ENCODE peak calls at places on chromosomes 2 and 18, in seven cellular contexts. L, R, W, J, X, P and G are unnamed samples.

GRCh38 chr2:32591669-32592463 is 36.0 kb upstream of the TTC27 start:
- DNase-seq in R (peak), J (no peak), P (no peak), X (no peak), L (no peak), W (no peak), G (peak)

GRCh38 chr2:200306969-200307811 is 697 bp downstream of the SPATS2L start:
- DNase-seq in L (peak), P (no peak), R (no peak), W (peak), X (peak), J (peak), G (peak)

GRCh38 chr2:9656270-9656766 is 25.5 kb upstream of the YWHAQ start:
- DNase-seq in X (no peak), J (no peak), R (peak), W (no peak), P (peak), L (no peak), G (peak)

GRCh38 chr18:7568426-7568825 is 1.3 kb downstream of the PTPRM start:
- DNase-seq in L (peak), J (peak), X (no peak), P (peak), R (peak), W (peak), G (peak)

GRCh38 chr2:127169066-127169660 is 50.9 kb downstream of the CYP27C1 start:
- DNase-seq in W (no peak), R (no peak), X (no peak), P (no peak), L (no peak), J (no peak), G (no peak)

GRCh38 chr2:37894047-37894446 is 31.0 kb upstream of the RMDN2 start:
- DNase-seq in X (no peak), L (no peak), W (no peak), J (no peak), P (no peak), R (peak), G (no peak)

GRCh38 chr2:109403841-109404201 is 209.9 kb downstream of the SEPTIN10 start:
- DNase-seq in R (no peak), P (no peak), W (no peak), L (no peak), X (no peak), J (no peak), G (no peak)

GRCh38 chr2:18578033-18578432 is 11.3 kb downstream of the NT5C1B start:
- DNase-seq in P (no peak), W (no peak), J (no peak), R (no peak), L (no peak), X (no peak), G (peak)

GRCh38 chr2:44055229-44055628 is 59.4 kb upstream of the LRPPRC start:
- DNase-seq in R (no peak), L (no peak), X (no peak), P (no peak), W (no peak), J (no peak), G (no peak)

GRCh38 chr2:236857781-236858180 is 227.9 kb upstream of the COPS8 start:
- DNase-seq in R (no peak), P (no peak), W (no peak), L (no peak), X (no peak), J (no peak), G (no peak)

GRCh38 chr2:41914936-41915335 is 132.9 kb upstream of the PKDCC start:
- DNase-seq in L (no peak), W (no peak), J (no peak), X (no peak), R (no peak), P (no peak), G (peak)

GRCh38 chr2:191666733-191667132 is 11.2 kb upstream of the NABP1 start:
- DNase-seq in P (no peak), J (no peak), R (peak), L (no peak), X (no peak), W (no peak), G (no peak)

GRCh38 chr2:109058215-109058614 is 69.2 kb upstream of the EDAR start:
- DNase-seq in R (no peak), J (no peak), W (no peak), L (no peak), P (no peak), X (no peak), G (no peak)

GRCh38 chr2:11998218-11998617 is 251.8 kb downstream of the LPIN1 start:
- DNase-seq in J (no peak), P (no peak), L (no peak), R (peak), W (no peak), X (no peak), G (peak)

GRCh38 chr2:49490710-49491109 is 336.4 kb upstream of the FSHR start:
- DNase-seq in R (no peak), P (no peak), W (no peak), L (no peak), X (no peak), J (peak), G (no peak)

GRCh38 chr2:234548720-234549420 is 52.0 kb upstream of the ARL4C start:
- DNase-seq in X (no peak), J (no peak), R (peak), L (no peak), W (no peak), P (no peak), G (peak)

GRCh38 chr18:3012306-3012919 is 531 bp downstream of the LPIN2 start:
- DNase-seq in W (peak), X (peak), P (no peak), J (peak), R (no peak), L (peak), G (no peak)

GRCh38 chr18:46950064-46950656 is 32.8 kb downstream of the KATNAL2 start:
- DNase-seq in X (no peak), P (no peak), J (no peak), W (no peak), L (no peak), R (no peak), G (peak)

GRCh38 chr2:229884775-229885699 is 36.8 kb downstream of the TRIP12 start:
- DNase-seq in X (no peak), J (no peak), W (no peak), L (no peak), P (no peak), R (no peak), G (no peak)

GRCh38 chr2:200258881-200259576 is 47.5 kb upstream of the SPATS2L start:
- DNase-seq in J (no peak), X (no peak), L (no peak), W (no peak), P (no peak), R (no peak), G (no peak)

GRCh38 chr18:50947899-50948298 is 19.9 kb upstream of the ELAC1 start:
- DNase-seq in X (no peak), R (peak), J (no peak), P (no peak), L (no peak), W (no peak), G (no peak)

GRCh38 chr2:17800219-17800618 is 16.0 kb upstream of the MSGN1 start:
- DNase-seq in J (no peak), X (peak), P (no peak), L (no peak), R (peak), W (no peak), G (peak)

GRCh38 chr2:3571284-3571683 is 3.8 kb upstream of the RPS7 start:
- DNase-seq in J (no peak), P (no peak), L (no peak), W (no peak), X (no peak), R (peak), G (no peak)

GRCh38 chr2:13104765-13105164 is 388.0 kb downstream of the TRIB2 start:
- DNase-seq in J (no peak), X (no peak), R (no peak), P (no peak), W (no peak), L (no peak), G (no peak)

DNA sequence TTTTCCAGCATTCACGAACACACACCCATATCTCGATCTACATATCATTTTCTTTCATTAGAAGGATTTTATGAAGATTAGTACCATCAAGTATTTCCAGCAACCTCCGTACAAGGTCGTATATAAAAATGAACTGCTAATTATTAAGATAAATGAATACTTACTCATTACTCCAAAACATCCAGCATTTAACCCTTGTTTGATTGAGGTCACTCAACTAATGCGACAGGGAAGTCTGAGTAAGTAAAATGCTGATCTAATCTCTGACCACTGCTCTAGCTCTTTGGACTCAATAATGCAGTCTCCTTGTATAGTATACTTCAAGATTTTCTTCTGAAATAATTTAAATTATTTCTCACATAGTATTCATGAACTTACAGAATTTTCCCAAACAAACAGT is 2.0 kb downstream of the ABHD3 start:
- DNase-seq in R (no peak), W (no peak), X (no peak), P (no peak), L (no peak), J (no peak), G (no peak)
- H3K4me3 ChIP-seq in R (no peak), W (peak), X (no peak), P (no peak), L (no peak), J (no peak), G (no peak)

GRCh38 chr2:239273280-239274234 is 127.3 kb downstream of the HDAC4 start:
- DNase-seq in J (no peak), W (peak), P (no peak), R (no peak), X (peak), L (no peak), G (no peak)

GRCh38 chr2:239276813-239277193 is 124.0 kb downstream of the HDAC4 start:
- DNase-seq in J (no peak), L (no peak), W (no peak), X (no peak), R (no peak), P (no peak), G (no peak)

GRCh38 chr2:239275871-239276812 is 124.7 kb downstream of the HDAC4 start:
- DNase-seq in J (no peak), L (no peak), W (peak), X (peak), P (no peak), R (peak), G (peak)

GRCh38 chr2:239274391-239275001 is 126.3 kb downstream of the HDAC4 start:
- DNase-seq in P (no peak), W (peak), L (no peak), X (peak), R (peak), J (no peak), G (peak)

DNA sequence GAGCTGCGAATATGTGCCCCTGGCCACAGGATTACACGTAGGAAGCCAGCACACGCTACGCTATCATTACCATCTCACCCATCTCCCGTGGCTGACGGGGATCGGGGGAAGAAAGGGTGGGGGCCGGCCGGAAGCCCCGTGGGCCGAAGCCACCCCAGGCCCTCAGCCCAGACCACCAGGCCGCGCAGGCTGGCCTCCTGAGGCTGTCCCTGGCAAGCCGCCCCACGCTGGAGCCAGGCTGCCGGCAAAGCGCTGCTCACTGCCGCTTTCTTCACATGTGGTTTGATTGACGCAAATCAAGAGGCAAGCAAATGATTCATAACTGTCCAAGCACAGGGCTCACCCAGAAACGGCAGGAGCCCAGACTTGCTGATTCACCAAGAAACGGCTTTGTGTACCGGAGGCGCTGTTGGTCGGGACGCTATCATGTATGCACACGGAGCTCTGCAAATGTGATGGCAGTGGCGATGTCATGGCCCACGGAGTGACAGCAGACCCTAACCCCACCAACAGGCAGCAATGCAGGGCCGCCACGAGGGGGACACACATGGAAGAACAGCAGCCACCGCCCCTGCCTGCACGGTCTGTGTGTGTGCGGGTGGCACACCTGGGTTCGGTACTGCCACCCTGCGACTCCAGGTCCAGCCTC is 125.7 kb downstream of the HDAC4 start:
- DNase-seq in X (peak), R (peak), L (peak), P (peak), W (peak), J (peak), G (peak)
- TF ChIP-seq CTCF in X (no peak), R (no peak), L (no peak), P (no peak), W (no peak), J (no peak), G (peak)

DNA sequence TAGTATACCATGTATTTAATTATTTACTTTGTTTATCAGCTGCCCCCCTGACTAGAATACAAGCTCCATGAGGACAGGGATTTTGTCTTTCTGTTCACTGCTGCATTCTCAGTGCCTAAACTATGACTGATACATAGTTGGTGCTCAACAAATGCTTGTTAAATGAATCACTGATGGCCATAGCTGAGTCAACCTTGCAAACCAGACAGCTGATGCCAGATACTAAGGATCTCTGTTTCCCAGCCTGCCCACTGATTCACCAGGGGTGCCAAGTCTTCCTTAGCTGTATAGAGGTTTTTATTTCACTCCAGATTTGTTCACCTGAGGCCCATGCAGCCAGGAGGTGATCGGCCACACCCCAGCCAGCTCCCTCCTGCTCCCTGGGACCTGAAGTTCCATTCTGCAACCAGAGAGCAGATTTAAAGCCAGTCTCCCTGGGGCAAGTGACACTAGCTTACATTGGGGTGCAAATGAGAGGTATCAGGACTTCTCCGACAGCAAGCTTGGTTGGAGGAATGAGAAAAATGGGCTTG is 92.2 kb downstream of the C1QL2 start:
- DNase-seq in X (no peak), P (no peak), R (peak), L (no peak), J (no peak), W (no peak), G (no peak)
- H3K4me3 ChIP-seq in X (no peak), P (no peak), R (no peak), L (no peak), J (no peak), W (no peak), G (no peak)

DNA sequence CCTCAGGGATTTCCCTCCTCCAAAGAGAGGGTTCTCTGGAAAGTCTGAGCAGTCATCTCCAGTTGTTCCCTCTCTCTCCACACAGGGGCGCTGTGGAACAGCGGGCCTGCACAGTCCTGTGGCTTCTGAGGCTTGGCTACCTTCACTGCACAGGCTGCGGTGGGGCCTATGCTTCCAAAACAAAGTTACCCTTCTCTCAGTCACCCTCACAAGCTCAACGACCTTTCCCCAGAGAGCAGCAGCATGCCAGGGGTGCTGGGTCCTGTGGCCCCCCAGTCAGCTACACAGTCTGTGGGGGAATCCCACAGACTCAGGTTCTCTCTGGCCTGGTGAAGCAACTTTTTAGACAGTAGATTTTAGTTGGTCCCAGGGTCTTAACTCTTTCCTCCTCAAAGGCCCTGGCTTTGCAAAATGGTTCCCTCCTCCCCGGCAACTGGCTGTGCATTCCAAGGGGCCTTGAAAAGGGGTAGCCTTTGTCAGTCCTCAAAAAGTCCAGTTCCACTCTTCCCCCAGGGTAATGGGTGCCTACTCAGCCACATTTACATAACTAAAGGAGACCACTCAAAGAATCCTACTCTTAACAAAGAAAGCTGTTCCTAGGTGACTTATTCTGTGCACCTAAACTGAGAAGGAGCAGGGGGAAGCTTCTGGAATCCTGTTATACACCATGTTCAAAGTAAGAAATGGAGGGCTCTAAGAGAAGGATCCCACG is 14.9 kb downstream of the B3GNT7 start:
- DNase-seq in J (no peak), W (no peak), P (no peak), X (no peak), R (no peak), L (no peak), G (no peak)
- TF ChIP-seq CTCF in J (no peak), W (peak), P (peak), X (no peak), R (peak), L (no peak), G (peak)

DNA sequence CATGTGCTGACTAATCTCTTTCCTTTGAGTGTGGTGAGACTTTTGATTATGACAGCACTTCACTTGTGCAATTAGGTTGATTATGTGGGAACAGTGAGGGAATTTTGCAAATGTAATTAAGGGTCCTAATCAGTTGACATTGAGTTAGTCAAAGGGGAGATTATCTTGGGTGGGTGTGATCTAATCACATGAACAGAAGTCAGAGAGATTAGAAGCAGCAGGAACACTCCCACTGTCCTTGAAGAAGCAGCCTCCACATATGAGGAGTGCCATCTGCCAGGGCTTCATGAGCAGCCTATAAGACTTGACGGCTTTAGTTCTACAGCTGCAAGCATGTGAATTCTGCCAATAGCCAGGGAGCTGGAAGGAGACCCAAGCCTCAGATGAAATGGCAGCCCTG is 89.4 kb upstream of the APCDD1 start:
- DNase-seq in P (no peak), W (no peak), J (no peak), X (no peak), R (no peak), L (no peak), G (no peak)
- H3K4me3 ChIP-seq in P (no peak), W (no peak), J (no peak), X (no peak), R (no peak), L (no peak), G (no peak)

DNA sequence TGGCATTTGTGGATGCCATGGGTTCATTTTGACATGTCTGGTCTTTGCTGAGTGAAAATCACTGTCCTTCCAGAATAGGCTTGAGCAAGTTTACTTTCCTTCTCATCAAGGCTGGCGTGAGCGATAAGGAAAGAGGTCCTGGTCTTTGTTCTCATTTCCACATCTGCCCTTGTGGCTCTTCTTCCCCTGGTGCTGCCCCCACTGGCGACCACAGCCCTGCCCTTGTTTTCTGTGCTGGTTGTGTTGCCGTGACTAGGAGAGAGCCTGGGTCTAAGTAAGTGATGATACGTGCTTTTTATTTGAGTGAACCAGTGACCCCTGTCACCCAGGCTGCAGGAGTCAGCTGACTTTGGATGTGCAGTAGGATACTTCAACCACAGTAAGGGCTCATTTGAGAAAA is 441.7 kb downstream of the RNF144A start:
- DNase-seq in W (no peak), X (no peak), R (no peak), P (no peak), J (no peak), L (no peak), G (no peak)
- TF ChIP-seq CTCF in W (no peak), X (no peak), R (no peak), P (no peak), J (no peak), L (no peak), G (no peak)

GRCh38 chr2:128606837-128607236 is 288.2 kb upstream of the HS6ST1 start:
- DNase-seq in L (no peak), P (peak), X (no peak), W (peak), R (no peak), J (no peak), G (no peak)

GRCh38 chr2:128605931-128606330 is 287.3 kb upstream of the HS6ST1 start:
- DNase-seq in R (no peak), X (no peak), L (no peak), W (no peak), J (no peak), P (peak), G (no peak)

GRCh38 chr2:128608911-128609880 is 290.5 kb upstream of the HS6ST1 start:
- DNase-seq in W (peak), L (no peak), P (peak), X (no peak), J (no peak), R (no peak), G (no peak)

GRCh38 chr2:128607981-128608506 is 289.4 kb upstream of the HS6ST1 start:
- DNase-seq in R (no peak), X (peak), J (no peak), P (peak), L (no peak), W (peak), G (no peak)

DNA sequence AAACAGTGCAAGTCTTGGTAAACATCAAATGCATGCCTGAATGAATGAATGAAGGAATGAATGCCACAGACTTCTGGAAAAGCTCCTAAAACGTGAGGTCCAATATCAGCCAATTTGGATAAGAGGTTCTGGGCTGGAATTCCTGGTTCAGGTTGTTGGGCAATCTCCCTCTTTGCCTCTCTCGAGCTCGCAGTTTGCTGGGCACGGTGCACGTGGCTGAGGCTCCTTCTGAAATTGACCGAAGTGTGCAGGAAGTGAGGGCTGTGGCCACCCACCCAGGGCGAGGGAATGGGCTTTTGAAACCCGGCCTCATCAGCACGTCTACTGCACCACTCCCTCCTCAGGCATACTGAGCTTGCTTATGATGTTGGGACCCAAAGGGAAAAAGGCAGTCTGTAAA is 288.8 kb upstream of the HS6ST1 start:
- DNase-seq in X (no peak), W (peak), P (peak), J (no peak), R (no peak), L (no peak), G (no peak)
- H3K4me3 ChIP-seq in X (no peak), W (no peak), P (no peak), J (no peak), R (no peak), L (no peak), G (no peak)

GRCh38 chr2:190121971-190122370 is 59.4 kb upstream of the MSTN start:
- DNase-seq in P (no peak), R (no peak), L (no peak), J (no peak), X (no peak), W (no peak), G (peak)
- TF ChIP-seq CTCF in P (peak), R (peak), L (no peak), J (no peak), X (peak), W (peak), G (peak)